ENCODE peak calls at places on chromosomes 13 and 19, in seven cellular contexts. N is neural progenitor cell, T is lower lobe of right lung, M is NCI-H1105, U is choroid plexus epithelial cell, H is dorsolateral prefrontal cortex, J is SHP77. G is an unnamed sample.
A peak's percentile ranks its signal among the peaks of the same experiment; 100 is the strongest.

GRCh38 chr19:13633109-13633508 is 126.8 kb upstream of the CACNA1A start:
- DNase-seq in U (peak; percentile 48), J (peak; percentile 97), M (peak; percentile 97), H (no peak), T (no peak), N (peak; percentile 64), G (peak; percentile 77)

GRCh38 chr13:112064222-112064621 is 2.7 kb upstream of the SOX1 start:
- DNase-seq in H (no peak), M (peak; percentile 97), J (no peak), T (no peak), U (no peak), N (no peak), G (no peak)

GRCh38 chr19:11242864-11243797 is 3.7 kb downstream of the ANGPTL8 start:
- DNase-seq in U (peak; percentile 89), T (peak; percentile 94), M (peak; percentile 66), J (peak; percentile 72), H (peak; percentile 92), N (peak; percentile 92), G (peak; percentile 82)

GRCh38 chr19:7926021-7926726 is at the start of gene CTXN1:
- DNase-seq in M (peak; percentile 43), J (peak; percentile 43), U (peak; percentile 51), N (peak; percentile 91), T (peak; percentile 74), H (no peak), G (peak; percentile 67)

GRCh38 chr13:21297452-21297851 is 121.0 kb downstream of the MRPL57 start:
- DNase-seq in M (no peak), H (no peak), J (peak; percentile 19), T (no peak), U (peak; percentile 12), N (peak; percentile 19), G (peak; percentile 40)

GRCh38 chr19:571127-571974 is 1.0 kb upstream of the BSG start:
- DNase-seq in U (peak; percentile 47), J (peak; percentile 86), T (peak; percentile 70), M (peak; percentile 47), N (peak; percentile 71), H (no peak), G (peak; percentile 47)

GRCh38 chr13:67736646-67737420 is 506.7 kb upstream of the PCDH9 start:
- DNase-seq in U (peak; percentile 78), H (no peak), N (peak; percentile 68), J (peak; percentile 8), M (no peak), T (no peak), G (no peak)

GRCh38 chr13:32008518-32009175 is 22.9 kb upstream of the FRY start:
- DNase-seq in T (no peak), J (no peak), U (no peak), H (no peak), N (no peak), M (no peak), G (no peak)

GRCh38 chr19:1401138-1401888 is at the start of gene GAMT:
- DNase-seq in N (peak; percentile 76), T (no peak), M (no peak), J (peak; percentile 27), U (no peak), H (no peak), G (peak; percentile 49)

GRCh38 chr19:5799247-5800241 is 5.3 kb upstream of the NRTN start:
- DNase-seq in T (no peak), J (peak; percentile 29), U (no peak), M (peak; percentile 53), N (no peak), H (no peak), G (no peak)

GRCh38 chr13:43307921-43308433 is 284.6 kb downstream of the DNAJC15 start:
- DNase-seq in T (peak; percentile 89), M (peak; percentile 63), J (peak; percentile 65), N (no peak), H (peak; percentile 68), U (peak; percentile 95), G (peak; percentile 96)

GRCh38 chr19:8004723-8005513 is 523 bp downstream of the ELAVL1 start:
- DNase-seq in J (no peak), U (peak; percentile 45), M (no peak), H (no peak), N (no peak), T (no peak), G (peak; percentile 35)

GRCh38 chr19:37564624-37565369 is 29.8 kb downstream of the ZNF571 start:
- DNase-seq in N (no peak), H (no peak), T (no peak), J (no peak), U (no peak), M (no peak), G (no peak)

GRCh38 chr19:49533551-49534488 is 6.0 kb downstream of the RCN3 start:
- DNase-seq in H (peak; percentile 55), J (peak; percentile 68), U (peak; percentile 79), T (peak; percentile 87), N (peak; percentile 84), M (peak; percentile 47), G (peak; percentile 62)

GRCh38 chr19:38057954-38058690 is 151.1 kb downstream of the SIPA1L3 start:
- DNase-seq in M (no peak), N (no peak), H (no peak), J (peak; percentile 99), U (no peak), T (peak; percentile 83), G (no peak)

GRCh38 chr19:2636897-2637683 is 65.4 kb downstream of the GNG7 start:
- DNase-seq in N (peak; percentile 76), M (peak; percentile 17), U (peak; percentile 59), H (peak; percentile 70), J (no peak), T (peak; percentile 83), G (peak; percentile 57)

GRCh38 chr19:10551698-10552301 is 8.1 kb downstream of the ATG4D start:
- DNase-seq in T (no peak), U (peak; percentile 46), J (peak; percentile 39), N (no peak), M (no peak), H (no peak), G (peak; percentile 53)

GRCh38 chr13:37306778-37307544 is 201.5 kb upstream of the CSNK1A1L start:
- DNase-seq in U (peak; percentile 95), H (no peak), T (no peak), N (no peak), J (no peak), M (no peak), G (peak; percentile 95)

GRCh38 chr13:91313103-91313502 is 34.4 kb upstream of the MIR17HG start:
- DNase-seq in U (peak; percentile 36), J (no peak), H (no peak), M (no peak), T (no peak), N (peak; percentile 56), G (peak; percentile 21)

GRCh38 chr13:114035583-114036501 is 62.0 kb upstream of the C13orf46 start:
- DNase-seq in H (peak; percentile 80), N (peak; percentile 51), M (no peak), U (peak; percentile 65), J (no peak), T (no peak), G (no peak)

GRCh38 chr19:51572908-51573307 is 1.8 kb downstream of the ZNF175 start:
- DNase-seq in U (peak; percentile 62), M (no peak), N (no peak), T (no peak), J (no peak), H (no peak), G (peak; percentile 91)

GRCh38 chr13:101258071-101258470 is 158.2 kb downstream of the NALCN start:
- DNase-seq in H (no peak), N (peak; percentile 19), M (no peak), U (peak; percentile 86), T (no peak), J (peak; percentile 64), G (peak; percentile 92)

GRCh38 chr13:41008349-41008980 is 10.7 kb downstream of the ELF1 start:
- DNase-seq in M (no peak), J (peak; percentile 10), T (no peak), N (no peak), H (no peak), U (peak; percentile 82), G (peak; percentile 65)

GRCh38 chr19:30662211-30662861 is 290.2 kb downstream of the ZNF536 start:
- DNase-seq in H (no peak), J (no peak), T (no peak), U (peak; percentile 14), M (peak; percentile 29), N (no peak), G (peak; percentile 7)

GRCh38 chr19:48441360-48442050 is 4.3 kb upstream of the GRWD1 start:
- DNase-seq in J (no peak), M (no peak), N (no peak), U (no peak), T (no peak), H (no peak), G (no peak)

GRCh38 chr13:107730835-107731234 is 484.5 kb downstream of the LIG4 start:
- DNase-seq in H (no peak), J (no peak), N (no peak), M (no peak), T (no peak), U (peak; percentile 86), G (no peak)

GRCh38 chr13:108734676-108735075 is 105.3 kb downstream of the MYO16 start:
- DNase-seq in J (peak; percentile 13), N (peak; percentile 22), U (no peak), M (no peak), T (no peak), H (no peak), G (no peak)

GRCh38 chr13:34340534-34340933 is 522.6 kb downstream of the RFC3 start:
- DNase-seq in H (no peak), U (peak; percentile 69), T (no peak), N (no peak), M (no peak), J (peak; percentile 1), G (peak; percentile 53)

GRCh38 chr19:10603873-10604459 is 16.9 kb upstream of the AP1M2 start:
- DNase-seq in M (no peak), H (no peak), J (no peak), N (peak; percentile 9), T (no peak), U (peak; percentile 69), G (peak; percentile 66)

GRCh38 chr19:40719414-40719894 is 2.5 kb downstream of the ITPKC start:
- DNase-seq in N (no peak), T (peak; percentile 61), U (no peak), J (no peak), M (no peak), H (no peak), G (no peak)

GRCh38 chr19:1172353-1173159 is 1.5 kb downstream of the SBNO2 start:
- DNase-seq in H (peak; percentile 56), J (no peak), M (no peak), U (peak; percentile 48), T (peak; percentile 50), N (peak; percentile 52), G (peak; percentile 89)

GRCh38 chr19:3986260-3987041 is 1.2 kb upstream of the EEF2 start:
- DNase-seq in H (peak; percentile 62), N (peak; percentile 74), T (no peak), J (peak; percentile 74), U (peak; percentile 89), M (peak; percentile 72), G (peak; percentile 82)

GRCh38 chr19:13861392-13861713 is 15.6 kb upstream of the NANOS3 start:
- DNase-seq in J (no peak), N (no peak), U (no peak), H (no peak), T (no peak), M (no peak), G (peak; percentile 61)